ENCODE peak calls at places on chromosomes 5 and 9, in eight cellular contexts. M, V, L, H, S, Q, J and Z are unnamed samples.

GRCh38 chr5:136053336-136054121 is 24.7 kb downstream of the TGFBI start:
- DNase-seq in H (peak), V (peak), Q (no peak), S (no peak), L (no peak), J (no peak), M (no peak), Z (peak)

GRCh38 chr5:159667286-159667685 is 249.0 kb upstream of the ADRA1B start:
- DNase-seq in L (no peak), J (no peak), M (no peak), Q (no peak), H (no peak), V (no peak), S (no peak), Z (no peak)

GRCh38 chr9:112751059-112751795 is 667 bp downstream of the SNX30 start:
- DNase-seq in S (no peak), V (peak), M (no peak), J (no peak), H (no peak), Q (peak), L (peak), Z (no peak)

GRCh38 chr9:27933210-27934062 is 360.2 kb upstream of the C9orf72 start:
- DNase-seq in L (no peak), H (no peak), M (no peak), Q (no peak), J (no peak), V (no peak), S (no peak), Z (no peak)

GRCh38 chr9:110444911-110445310 is 107.2 kb upstream of the TXNDC8 start:
- DNase-seq in Q (no peak), H (no peak), L (no peak), M (no peak), S (no peak), V (peak), J (no peak), Z (no peak)

GRCh38 chr5:92380069-92380770 is 997.1 kb upstream of the ARRDC3 start:
- DNase-seq in J (no peak), S (no peak), Q (no peak), H (no peak), M (no peak), L (no peak), V (no peak), Z (no peak)

GRCh38 chr9:136671646-136672430 is 9.1 kb downstream of the EGFL7 start:
- DNase-seq in S (no peak), H (peak), L (peak), M (no peak), J (no peak), Q (peak), V (no peak), Z (no peak)

GRCh38 chr9:110095238-110095637 is 112.7 kb downstream of the C9orf152 start:
- DNase-seq in L (no peak), V (no peak), Q (no peak), S (no peak), J (no peak), H (no peak), M (no peak), Z (no peak)

GRCh38 chr5:163437309-163438182 is at the start of gene CCNG1:
- DNase-seq in H (peak), S (peak), M (peak), L (peak), V (peak), Q (peak), J (peak), Z (peak)

GRCh38 chr9:85248514-85249312 is 493.0 kb downstream of the AGTPBP1 start:
- DNase-seq in Q (no peak), V (no peak), M (no peak), L (no peak), H (no peak), S (no peak), J (no peak), Z (no peak)

GRCh38 chr9:121685795-121686377 is 34.5 kb downstream of the DAB2IP start:
- DNase-seq in Q (no peak), S (no peak), V (no peak), H (no peak), M (no peak), J (no peak), L (no peak), Z (no peak)

GRCh38 chr9:93089481-93089991 is 6.5 kb upstream of the CARD19 start:
- DNase-seq in J (no peak), M (no peak), L (no peak), Q (no peak), H (no peak), V (no peak), S (peak), Z (no peak)

GRCh38 chr5:123046222-123046621 is 9.7 kb upstream of the PPIC start:
- DNase-seq in M (no peak), H (no peak), L (no peak), Q (no peak), V (no peak), J (no peak), S (no peak), Z (no peak)

GRCh38 chr9:80522465-80522864 is 950.7 kb downstream of the TLE4 start:
- DNase-seq in L (no peak), M (no peak), H (no peak), J (no peak), Q (no peak), V (no peak), S (no peak), Z (no peak)

GRCh38 chr9:7791364-7791763 is 8.2 kb downstream of the DMAC1 start:
- DNase-seq in M (no peak), V (no peak), Q (no peak), L (no peak), S (no peak), H (no peak), J (no peak), Z (no peak)

GRCh38 chr9:74331607-74332006 is 165.5 kb upstream of the RORB start:
- DNase-seq in J (no peak), H (no peak), Q (no peak), S (no peak), V (no peak), L (no peak), M (no peak), Z (no peak)

GRCh38 chr5:32027717-32028321 is 146.3 kb downstream of the GOLPH3 start:
- DNase-seq in J (no peak), V (peak), S (peak), Q (no peak), M (no peak), L (no peak), H (peak), Z (peak)

GRCh38 chr9:125867752-125868400 is 120.7 kb downstream of the PBX3 start:
- DNase-seq in H (no peak), Q (no peak), J (no peak), M (no peak), S (no peak), L (no peak), V (no peak), Z (peak)

GRCh38 chr9:20684865-20685696 is 1.0 kb downstream of the FOCAD start:
- DNase-seq in V (no peak), S (no peak), M (no peak), Q (peak), J (no peak), H (no peak), L (no peak), Z (no peak)

GRCh38 chr9:34365282-34365681 is 11.4 kb downstream of the MYORG start:
- DNase-seq in H (no peak), V (no peak), L (no peak), M (no peak), J (no peak), S (no peak), Q (no peak), Z (no peak)

GRCh38 chr5:133370904-133371303 is 241.4 kb downstream of the FSTL4 start:
- DNase-seq in M (no peak), Q (no peak), L (no peak), J (no peak), V (no peak), H (no peak), S (peak), Z (no peak)

GRCh38 chr5:9604416-9604815 is 25.7 kb downstream of the TAS2R1 start:
- DNase-seq in H (no peak), L (no peak), V (no peak), Q (no peak), M (no peak), S (no peak), J (no peak), Z (no peak)

GRCh38 chr9:125946397-125946796 is 199.2 kb downstream of the PBX3 start:
- DNase-seq in M (no peak), J (no peak), L (no peak), H (no peak), V (no peak), Q (no peak), S (no peak), Z (no peak)

GRCh38 chr5:58460727-58461286 is 921 bp upstream of the PLK2 start:
- DNase-seq in M (peak), L (peak), H (peak), S (peak), J (peak), Q (peak), V (peak), Z (peak)

GRCh38 chr9:134569626-134570025 is 72.0 kb upstream of the COL5A1 start:
- DNase-seq in L (no peak), J (no peak), V (no peak), H (no peak), M (no peak), S (peak), Q (no peak), Z (no peak)

GRCh38 chr9:14103115-14103514 is 210.8 kb downstream of the NFIB start:
- DNase-seq in S (no peak), L (no peak), J (no peak), H (no peak), M (no peak), V (no peak), Q (no peak), Z (no peak)

GRCh38 chr5:179258922-179259730 is 86.1 kb downstream of the ADAMTS2 start:
- DNase-seq in L (no peak), Q (no peak), V (no peak), H (no peak), M (no peak), J (no peak), S (peak), Z (no peak)

GRCh38 chr9:29214162-29214520 is 1640.9 kb upstream of the C9orf72 start:
- DNase-seq in H (no peak), L (peak), Q (no peak), M (no peak), S (no peak), J (no peak), V (no peak), Z (no peak)

GRCh38 chr5:1135696-1136525 is 24.0 kb upstream of the SLC12A7 start:
- DNase-seq in S (no peak), H (no peak), J (no peak), M (no peak), Q (no peak), V (no peak), L (no peak), Z (no peak)

GRCh38 chr9:125758986-125759811 is 12.0 kb downstream of the PBX3 start:
- DNase-seq in Q (peak), L (peak), J (no peak), M (no peak), H (no peak), S (no peak), V (no peak), Z (no peak)

GRCh38 chr9:134575817-134576176 is 65.8 kb upstream of the COL5A1 start:
- DNase-seq in V (no peak), Q (no peak), H (no peak), J (no peak), L (no peak), M (no peak), S (peak), Z (no peak)

GRCh38 chr5:150161242-150162141 is 5.1 kb upstream of the CDX1 start:
- DNase-seq in Q (peak), V (no peak), J (peak), L (peak), S (no peak), M (peak), H (peak), Z (peak)

GRCh38 chr5:172722309-172722815 is 48.6 kb downstream of the DUSP1 start:
- DNase-seq in S (no peak), L (no peak), J (no peak), H (no peak), M (no peak), Q (no peak), V (no peak), Z (no peak)

GRCh38 chr9:129401623-129402340 is 219.1 kb downstream of the C9orf50 start:
- DNase-seq in L (peak), M (no peak), H (no peak), V (no peak), S (no peak), J (no peak), Q (no peak), Z (no peak)

GRCh38 chr9:32587901-32588300 is 14.9 kb upstream of the NDUFB6 start:
- DNase-seq in H (no peak), V (peak), J (no peak), S (no peak), M (no peak), Q (no peak), L (no peak), Z (no peak)